ENCODE peak calls at places on chromosome 3, in seven cellular contexts. I is HCT116, N is epithelial cell of esophagus, F is OCI-LY7, O is mesothelial cell of epicardium, Z is foreskin fibroblast, E is GM20000. L is an unnamed sample.

GRCh38 chr3:195896361-195897080 is 11.8 kb downstream of the TNK2 start:
- DNase-seq in I (no peak), F (peak), O (no peak), E (no peak), N (peak), Z (peak), L (no peak)

GRCh38 chr3:177611781-177612389 is 414.6 kb upstream of the TBL1XR1 start:
- DNase-seq in N (no peak), O (no peak), Z (no peak), E (no peak), I (no peak), F (no peak), L (no peak)

GRCh38 chr3:13012228-13012691 is 61.0 kb downstream of the IQSEC1 start:
- DNase-seq in I (no peak), E (peak), Z (peak), O (no peak), F (peak), N (no peak), L (peak)

GRCh38 chr3:112027839-112028238 is 6.7 kb upstream of the TMPRSS7 start:
- DNase-seq in F (no peak), E (no peak), N (no peak), I (no peak), O (no peak), Z (no peak), L (no peak)

GRCh38 chr3:142459929-142460328 is 12.1 kb upstream of the XRN1 start:
- DNase-seq in O (no peak), E (no peak), F (no peak), N (peak), Z (no peak), I (no peak), L (no peak)

GRCh38 chr3:61811652-61812051 is 250.3 kb downstream of the PTPRG start:
- DNase-seq in E (no peak), O (no peak), F (no peak), I (no peak), Z (no peak), N (no peak), L (no peak)

GRCh38 chr3:48630407-48630806 is 4.9 kb downstream of the SLC26A6 start:
- DNase-seq in Z (no peak), N (no peak), I (no peak), F (no peak), E (no peak), O (no peak), L (no peak)

GRCh38 chr3:152011812-152012735 is 138.6 kb downstream of the SUCNR1 start:
- DNase-seq in F (no peak), Z (no peak), O (no peak), I (no peak), E (no peak), N (no peak), L (no peak)

GRCh38 chr3:172751188-172751571 is 654 bp downstream of the ECT2 start:
- DNase-seq in O (no peak), F (peak), E (no peak), I (no peak), Z (no peak), N (peak), L (no peak)

GRCh38 chr3:139292933-139293664 is 50.7 kb upstream of the MRPS22 start:
- DNase-seq in I (no peak), N (no peak), Z (peak), O (no peak), E (no peak), F (no peak), L (no peak)

GRCh38 chr3:55899887-55900286 is 412.8 kb upstream of the WNT5A start:
- DNase-seq in N (no peak), F (peak), I (no peak), O (no peak), Z (no peak), E (peak), L (no peak)

GRCh38 chr3:131083190-131083863 is 56.6 kb downstream of the NEK11 start:
- DNase-seq in E (no peak), Z (peak), I (no peak), N (no peak), F (no peak), O (no peak), L (no peak)

GRCh38 chr3:56761023-56761422 is 40.7 kb downstream of the ARHGEF3 start:
- DNase-seq in Z (no peak), N (no peak), F (no peak), E (no peak), I (no peak), O (no peak), L (no peak)

GRCh38 chr3:10772230-10773161 is 43.5 kb upstream of the SLC6A11 start:
- DNase-seq in I (no peak), Z (no peak), N (peak), F (no peak), E (no peak), O (no peak), L (no peak)
- TF ChIP-seq CTCF in I (peak), Z (peak), N (peak), F (peak), E (no peak), O (no peak), L (no peak)

DNA sequence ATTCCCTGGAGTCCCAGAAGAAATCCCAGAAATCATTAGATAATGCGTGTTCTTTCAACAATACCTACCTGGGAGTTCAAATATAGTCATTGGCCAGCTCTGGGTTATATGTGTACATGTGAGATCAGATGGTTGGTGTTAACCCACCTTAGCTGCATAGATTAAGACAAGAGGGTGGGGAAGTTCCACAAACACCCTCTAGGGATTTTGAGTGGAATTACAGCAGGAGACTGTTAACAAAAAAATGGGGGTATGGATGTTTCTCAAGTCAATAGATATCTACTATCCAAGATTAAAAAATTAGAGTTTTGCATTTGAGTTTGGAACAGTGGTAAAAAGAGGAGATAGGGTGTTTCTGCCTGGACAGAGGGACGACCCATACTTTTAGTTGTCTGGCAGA is 282.5 kb upstream of the CNTN3 start:
- DNase-seq in Z (no peak), I (no peak), E (no peak), O (no peak), N (no peak), F (no peak), L (no peak)
- TF ChIP-seq CTCF in Z (peak), I (no peak), E (no peak), O (peak), N (peak), F (peak), L (no peak)

GRCh38 chr3:44954962-44955361 is 21.0 kb downstream of the ZDHHC3 start:
- DNase-seq in Z (peak), N (peak), I (no peak), E (peak), O (no peak), F (peak), L (peak)
- TF ChIP-seq CTCF in Z (no peak), N (no peak), I (no peak), E (no peak), O (no peak), F (no peak), L (no peak)

GRCh38 chr3:99545941-99546580 is 92.3 kb upstream of the COL8A1 start:
- DNase-seq in O (no peak), E (no peak), N (no peak), F (no peak), I (no peak), Z (no peak), L (no peak)

GRCh38 chr3:99548674-99549073 is 89.7 kb upstream of the COL8A1 start:
- DNase-seq in O (no peak), E (no peak), F (no peak), I (no peak), Z (no peak), N (no peak), L (no peak)

GRCh38 chr3:99549220-99549619 is 89.2 kb upstream of the COL8A1 start:
- DNase-seq in E (no peak), F (no peak), I (no peak), O (no peak), N (no peak), Z (no peak), L (no peak)

GRCh38 chr3:99549918-99550603 is 88.3 kb upstream of the COL8A1 start:
- DNase-seq in Z (peak), N (peak), I (no peak), F (no peak), E (no peak), O (no peak), L (no peak)

DNA sequence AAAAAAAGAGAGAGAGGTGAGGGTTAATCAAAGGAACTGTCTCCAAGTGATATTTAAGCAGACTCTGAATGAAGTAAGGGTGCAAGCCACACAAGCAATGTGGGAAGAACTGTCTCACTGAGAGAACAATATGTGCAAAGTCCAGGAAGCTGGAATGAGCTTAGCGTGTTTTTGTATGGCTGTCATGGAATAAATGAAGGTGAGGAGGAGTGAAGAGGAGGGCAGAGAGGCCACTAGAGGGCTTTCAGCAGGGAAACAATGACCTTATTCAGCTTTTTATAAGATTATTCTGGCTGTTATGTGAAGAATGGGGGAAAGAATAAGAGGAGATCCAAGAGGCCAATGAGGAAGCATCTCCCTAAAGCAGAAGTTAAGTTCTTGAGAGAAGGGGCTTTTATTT is 86.9 kb upstream of the COL8A1 start:
- DNase-seq in O (no peak), Z (no peak), N (no peak), F (no peak), I (no peak), E (no peak), L (no peak)
- TF ChIP-seq CTCF in O (no peak), Z (no peak), N (no peak), F (peak), I (no peak), E (no peak), L (no peak)

GRCh38 chr3:22729981-22730380 is 473.1 kb upstream of the UBE2E2 start:
- DNase-seq in F (no peak), E (no peak), N (peak), I (no peak), Z (no peak), O (no peak), L (no peak)
- TF ChIP-seq CTCF in F (peak), E (no peak), N (peak), I (no peak), Z (no peak), O (peak), L (no peak)

DNA sequence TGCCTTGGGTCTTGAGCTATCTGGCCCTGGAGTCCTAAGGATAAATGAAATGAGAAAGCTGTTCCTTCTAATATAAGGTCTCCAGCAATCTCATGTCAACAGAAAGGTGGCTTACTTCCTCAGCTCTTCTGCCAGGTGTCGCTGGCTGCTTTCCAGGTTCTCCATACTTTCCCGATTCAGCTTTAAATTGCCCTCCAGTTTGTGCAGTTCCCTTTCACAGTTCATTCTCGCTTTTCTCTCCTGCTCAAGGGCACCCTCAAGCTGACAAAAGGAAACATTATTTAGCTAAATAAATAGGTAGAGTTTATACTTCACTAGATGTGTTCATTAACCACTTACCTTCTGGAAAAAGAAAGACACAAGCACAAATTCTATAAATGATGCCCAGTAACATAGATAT is 73.0 kb downstream of the MYH15 start:
- DNase-seq in Z (no peak), I (no peak), E (no peak), N (peak), F (no peak), O (no peak), L (no peak)
- TF ChIP-seq CTCF in Z (no peak), I (no peak), E (no peak), N (no peak), F (peak), O (no peak), L (no peak)

GRCh38 chr3:39165518-39165917 is 12.1 kb upstream of the CSRNP1 start:
- DNase-seq in I (no peak), F (no peak), Z (no peak), N (no peak), E (no peak), O (no peak), L (no peak)

GRCh38 chr3:39166932-39167532 is 13.6 kb upstream of the CSRNP1 start:
- DNase-seq in I (no peak), O (no peak), Z (peak), N (peak), E (no peak), F (no peak), L (peak)

GRCh38 chr3:39164414-39164813 is 11.0 kb upstream of the CSRNP1 start:
- DNase-seq in O (no peak), F (no peak), N (no peak), E (no peak), Z (no peak), I (no peak), L (no peak)

GRCh38 chr3:39168156-39168780 is 14.9 kb upstream of the CSRNP1 start:
- DNase-seq in O (no peak), N (no peak), E (no peak), F (no peak), Z (no peak), I (no peak), L (no peak)

DNA sequence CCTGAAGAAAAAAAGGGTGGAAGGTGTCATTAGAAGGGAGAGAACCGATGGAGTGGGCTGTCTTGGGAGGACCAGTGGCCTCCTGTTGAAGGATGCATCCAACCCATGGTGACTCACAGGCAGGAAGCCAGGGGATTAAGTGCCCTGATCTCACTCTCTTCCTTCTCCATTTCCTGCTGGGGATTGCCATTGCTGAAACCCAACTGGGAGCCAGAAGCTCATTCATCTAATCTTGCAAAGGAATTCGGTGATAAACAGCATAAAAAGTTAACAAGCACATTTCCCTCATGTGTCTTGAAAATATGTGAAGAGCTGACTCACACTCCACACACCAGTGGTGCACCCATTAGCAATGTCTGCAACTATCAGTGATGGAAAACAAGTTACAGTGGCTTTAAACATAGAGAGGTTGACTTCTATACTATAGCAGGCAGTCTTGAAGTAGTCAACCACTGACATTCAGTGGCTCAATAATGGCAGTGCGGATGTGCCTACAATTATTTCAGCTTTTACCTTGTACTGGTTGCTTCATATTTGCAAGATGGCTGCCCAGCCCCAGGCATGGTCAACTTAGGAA is 12.8 kb upstream of the CSRNP1 start:
- DNase-seq in Z (peak), E (no peak), N (peak), I (no peak), O (no peak), F (no peak), L (no peak)
- TF ChIP-seq CTCF in Z (no peak), E (no peak), N (no peak), I (no peak), O (no peak), F (peak), L (no peak)

GRCh38 chr3:182909318-182910040 is 70.9 kb downstream of the DCUN1D1 start:
- DNase-seq in I (no peak), N (peak), O (no peak), F (peak), Z (no peak), E (peak), L (no peak)
- TF ChIP-seq CTCF in I (peak), N (peak), O (peak), F (peak), Z (peak), E (no peak), L (peak)

DNA sequence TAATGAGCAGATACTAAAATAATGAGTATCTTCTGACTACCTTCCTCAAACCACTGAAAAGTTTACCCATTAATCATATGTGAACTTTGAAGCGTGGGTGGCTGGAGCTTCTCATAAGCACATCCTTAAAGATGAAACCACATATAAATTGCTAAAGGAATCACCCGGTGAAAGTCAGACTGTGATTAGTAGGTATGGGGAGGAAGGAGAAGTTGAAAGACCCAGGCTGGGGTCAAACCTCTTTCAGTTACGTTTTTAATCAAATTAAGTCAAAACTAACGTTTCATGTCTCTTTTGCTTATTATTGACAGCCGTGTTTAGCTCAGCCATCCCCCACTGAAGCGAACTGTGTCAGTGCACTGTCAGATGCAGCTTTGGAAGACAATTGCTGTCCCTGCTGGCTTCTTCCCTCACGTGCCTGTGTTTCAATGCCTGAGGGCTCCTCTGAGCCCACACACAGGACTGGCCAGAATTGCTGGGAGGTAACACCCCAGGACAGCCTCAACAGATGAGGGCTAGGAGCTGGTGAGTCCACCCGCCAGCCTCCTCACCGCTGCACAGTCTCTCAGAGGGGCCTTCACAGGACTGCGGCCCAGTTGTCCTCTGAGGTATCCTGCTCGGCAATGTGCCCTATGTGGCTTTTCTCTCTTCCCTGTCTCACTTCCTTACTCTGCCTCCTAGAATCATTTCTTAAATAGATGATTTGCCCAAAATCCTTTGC is 29.3 kb upstream of the SH3BP5 start:
- DNase-seq in N (peak), Z (peak), E (peak), F (peak), O (no peak), I (no peak), L (no peak)
- TF ChIP-seq CTCF in N (no peak), Z (no peak), E (no peak), F (no peak), O (no peak), I (no peak), L (no peak)

GRCh38 chr3:17979248-17979647 is 236.8 kb upstream of the TBC1D5 start:
- DNase-seq in O (no peak), F (peak), E (no peak), Z (no peak), N (peak), I (no peak), L (no peak)
- TF ChIP-seq CTCF in O (no peak), F (peak), E (no peak), Z (no peak), N (peak), I (peak), L (no peak)